ENCODE peak calls at places on chromosome 17, in seven cellular contexts. Z, P, N, M, C, F and L are unnamed samples.

GRCh38 chr17:73089918-73090317 is 2.6 kb downstream of the SLC39A11 start:
- DNase-seq in N (no peak), P (no peak), F (no peak), C (no peak), Z (no peak), M (no peak), L (no peak)

GRCh38 chr17:80673152-80673920 is 128.7 kb downstream of the RPTOR start:
- DNase-seq in P (peak; percentile 40), Z (peak; percentile 28), F (peak; percentile 89), C (no peak), N (no peak), M (no peak), L (no peak)

GRCh38 chr17:64599187-64599676 is 62.9 kb downstream of the SMURF2 start:
- DNase-seq in P (no peak), M (no peak), C (no peak), F (no peak), N (no peak), Z (no peak), L (peak; percentile 41)

GRCh38 chr17:44409309-44410028 is 20.0 kb upstream of the ITGA2B start:
- DNase-seq in N (no peak), F (no peak), M (no peak), P (no peak), C (no peak), Z (peak; percentile 11), L (no peak)

GRCh38 chr17:77821114-77821513 is 137.4 kb upstream of the TNRC6C start:
- DNase-seq in Z (peak; percentile 66), N (no peak), F (no peak), M (no peak), P (no peak), C (no peak), L (peak; percentile 74)

GRCh38 chr17:80478487-80479245 is 2.3 kb upstream of the NPTX1 start:
- DNase-seq in F (no peak), P (no peak), Z (no peak), C (no peak), N (no peak), M (no peak), L (no peak)

GRCh38 chr17:43468746-43469544 is 14.8 kb upstream of the DHX8 start:
- DNase-seq in C (no peak), P (peak; percentile 92), N (peak; percentile 70), F (peak; percentile 83), Z (peak; percentile 52), M (no peak), L (no peak)

GRCh38 chr17:62653002-62653830 is 25.7 kb downstream of the MRC2 start:
- DNase-seq in Z (peak; percentile 99), F (peak; percentile 80), C (no peak), M (peak; percentile 77), P (peak; percentile 31), N (peak; percentile 40), L (peak; percentile 95)

GRCh38 chr17:20805751-20806150 is 226.2 kb downstream of the CDRT15L2 start:
- DNase-seq in N (no peak), F (no peak), P (no peak), Z (no peak), C (no peak), M (no peak), L (no peak)

GRCh38 chr17:45579529-45580495 is 89.3 kb upstream of the PLEKHM1 start:
- DNase-seq in N (no peak), F (peak; percentile 7), Z (peak; percentile 64), C (no peak), M (no peak), P (no peak), L (peak; percentile 58)

GRCh38 chr17:37124825-37125181 is 176.0 kb downstream of the AATF start:
- DNase-seq in P (no peak), F (no peak), N (no peak), M (no peak), Z (no peak), C (no peak), L (no peak)

GRCh38 chr17:57810740-57811632 is 38.9 kb downstream of the MRPS23 start:
- DNase-seq in N (no peak), C (no peak), M (no peak), F (no peak), Z (no peak), P (peak; percentile 4), L (peak; percentile 38)

GRCh38 chr17:37802712-37803416 is 58.0 kb upstream of the HNF1B start:
- DNase-seq in Z (no peak), P (peak; percentile 80), C (no peak), N (no peak), M (no peak), F (peak; percentile 65), L (no peak)

GRCh38 chr17:17182601-17183136 is 23.5 kb downstream of the PLD6 start:
- DNase-seq in N (no peak), P (no peak), M (no peak), Z (no peak), C (no peak), F (no peak), L (no peak)

GRCh38 chr17:67672592-67672991 is 45.1 kb upstream of the NOL11 start:
- DNase-seq in F (no peak), Z (no peak), N (no peak), P (no peak), M (no peak), C (no peak), L (no peak)

GRCh38 chr17:1709403-1709891 is 730 bp downstream of the TLCD2 start:
- DNase-seq in C (no peak), P (no peak), M (no peak), N (peak; percentile 82), Z (no peak), F (peak; percentile 68), L (peak; percentile 48)

GRCh38 chr17:48351916-48352332 is 78.1 kb downstream of the SKAP1 start:
- DNase-seq in C (no peak), M (peak; percentile 30), P (peak; percentile 67), N (no peak), Z (peak; percentile 36), F (peak; percentile 73), L (no peak)

GRCh38 chr17:27381007-27381501 is 75.2 kb upstream of the KSR1 start:
- DNase-seq in M (peak; percentile 49), Z (peak; percentile 89), N (peak; percentile 74), P (peak; percentile 20), C (peak; percentile 68), F (peak; percentile 38), L (peak; percentile 93)
- H3K23ac ChIP-seq in M (peak overlapping the region; percentile 40), Z (no peak overlapping the region), N (no peak overlapping the region), P (no peak overlapping the region), C (no peak overlapping the region), F (no peak overlapping the region), L (no peak overlapping the region)

DNA sequence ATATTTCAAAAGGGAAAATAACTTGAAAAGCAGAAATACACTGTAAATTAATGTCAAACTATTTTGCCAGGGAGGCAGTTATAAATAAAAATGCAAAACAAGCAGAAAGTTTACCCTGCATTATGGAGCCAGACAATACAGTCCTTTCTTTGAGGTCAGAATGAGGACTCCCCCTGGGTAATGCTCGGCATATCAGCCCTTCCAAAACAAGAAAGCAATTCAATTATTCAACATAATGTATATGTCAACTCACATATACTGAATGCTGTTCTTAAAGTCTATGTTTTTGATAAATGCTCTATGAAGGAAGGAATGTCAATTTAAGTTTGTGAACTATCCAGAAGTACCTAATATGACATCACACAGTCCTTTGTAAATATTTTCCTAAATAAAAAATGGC is 72.4 kb downstream of the TTC19 start:
- DNase-seq in C (no peak), N (no peak), Z (no peak), P (no peak), M (no peak), F (no peak), L (no peak)
- H3K23ac ChIP-seq in C (no peak overlapping the region), N (no peak overlapping the region), Z (no peak overlapping the region), P (no peak overlapping the region), M (no peak overlapping the region), F (no peak overlapping the region), L (no peak overlapping the region)

GRCh38 chr17:83099086-83099540 is 19.7 kb downstream of the METRNL start:
- DNase-seq in Z (no peak), M (no peak), C (no peak), P (no peak), F (no peak), N (no peak), L (no peak)
- H3K23ac ChIP-seq in Z (no peak overlapping the region), M (no peak overlapping the region), C (no peak overlapping the region), P (no peak overlapping the region), F (no peak overlapping the region), N (no peak overlapping the region), L (no peak overlapping the region)

GRCh38 chr17:50868594-50868993 is 2.4 kb upstream of the TOB1 start:
- DNase-seq in M (no peak), Z (no peak), F (no peak), P (no peak), N (no peak), C (no peak), L (peak; percentile 3)
- H3K23ac ChIP-seq in M (no peak overlapping the region), Z (no peak overlapping the region), F (no peak overlapping the region), P (no peak overlapping the region), N (no peak overlapping the region), C (no peak overlapping the region), L (no peak overlapping the region)

DNA sequence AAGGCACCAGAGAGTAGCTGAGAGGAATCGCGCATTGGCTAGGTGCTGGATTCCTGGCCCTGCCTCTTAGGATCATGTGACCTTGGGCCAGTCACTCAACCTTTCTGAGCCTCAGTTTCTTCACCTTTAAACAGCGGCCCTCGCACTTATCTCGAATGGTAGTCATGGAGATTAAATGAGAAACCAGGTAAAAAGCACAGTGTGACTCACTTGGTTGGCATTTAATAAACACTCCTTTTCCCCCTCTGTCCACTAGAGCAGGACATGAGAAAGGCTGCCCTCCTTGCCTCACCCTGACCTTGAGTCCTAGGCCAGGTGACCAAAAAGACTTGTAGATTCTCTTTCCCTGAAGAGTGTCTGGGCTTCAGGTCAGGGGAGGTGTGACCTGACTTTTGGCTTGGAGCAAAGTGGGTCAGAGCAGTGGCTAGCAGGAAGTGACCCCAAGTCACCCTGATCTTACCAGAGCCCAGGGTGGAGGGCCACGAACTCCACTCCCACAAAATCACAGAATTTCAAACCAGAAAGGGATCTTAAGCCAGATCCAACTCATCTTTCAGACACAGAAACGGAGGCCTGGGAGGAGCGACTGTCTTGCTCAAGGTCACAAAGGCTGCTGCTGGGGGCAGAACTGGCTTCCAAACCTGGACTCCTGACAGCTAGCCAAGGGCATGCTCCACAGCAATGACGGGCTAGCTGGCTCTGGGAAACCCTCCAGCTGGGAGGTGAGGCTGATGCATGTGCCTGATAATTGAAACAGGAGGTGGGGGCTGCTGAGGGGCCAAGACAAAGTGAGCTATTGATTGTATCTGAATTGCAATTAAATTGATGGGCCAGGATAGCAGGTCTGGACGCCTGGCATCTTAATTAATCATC is 65.2 kb downstream of the PIPOX start:
- DNase-seq in M (no peak), F (no peak), C (no peak), P (no peak), N (peak; percentile 58), Z (peak; percentile 44), L (no peak)
- H3K23ac ChIP-seq in M (no peak overlapping the region), F (no peak overlapping the region), C (no peak overlapping the region), P (no peak overlapping the region), N (no peak overlapping the region), Z (no peak overlapping the region), L (no peak overlapping the region)

GRCh38 chr17:49518346-49519078 is 23.4 kb downstream of the NGFR start:
- DNase-seq in N (no peak), P (no peak), Z (no peak), M (no peak), F (no peak), C (no peak), L (peak; percentile 18)
- H3K23ac ChIP-seq in N (no peak overlapping the region), P (no peak overlapping the region), Z (no peak overlapping the region), M (no peak overlapping the region), F (no peak overlapping the region), C (no peak overlapping the region), L (no peak overlapping the region)